ENCODE peak calls at places on chromosomes 5 and 9, in five cellular contexts. K, I, W, G and A are unnamed samples.

GRCh38 chr5:154273028-154273617 is 82.6 kb downstream of the GALNT10 start:
- DNase-seq in K (peak), I (no peak), W (no peak), G (peak), A (no peak)

GRCh38 chr5:116815081-116815480 is 240.5 kb upstream of the SEMA6A start:
- DNase-seq in K (no peak), I (no peak), W (no peak), G (no peak), A (no peak)

GRCh38 chr5:41637424-41637823 is 127.0 kb upstream of the PLCXD3 start:
- DNase-seq in K (no peak), I (no peak), W (no peak), G (no peak), A (no peak)

GRCh38 chr5:34674226-34674625 is 18.1 kb downstream of the RAI14 start:
- DNase-seq in K (no peak), I (no peak), W (no peak), G (no peak), A (no peak)

GRCh38 chr9:89052470-89053097 is 61.3 kb downstream of the S1PR3 start:
- DNase-seq in K (no peak), I (no peak), W (no peak), G (no peak), A (no peak)

GRCh38 chr5:170430871-170431437 is 41.8 kb upstream of the KCNMB1 start:
- DNase-seq in K (no peak), I (no peak), W (no peak), G (no peak), A (no peak)

GRCh38 chr9:38075272-38075671 is 6.2 kb upstream of the SHB start:
- DNase-seq in K (peak), I (no peak), W (no peak), G (no peak), A (no peak)

GRCh38 chr9:83598487-83598886 is 24.5 kb upstream of the IDNK start:
- DNase-seq in K (no peak), I (no peak), W (no peak), G (peak), A (no peak)

GRCh38 chr5:74167930-74168315 is 472.6 kb downstream of the ENC1 start:
- DNase-seq in K (no peak), I (no peak), W (no peak), G (no peak), A (no peak)

GRCh38 chr9:124940521-124940893 is 376 bp downstream of the GOLGA1 start:
- DNase-seq in K (no peak), I (no peak), W (no peak), G (no peak), A (no peak)

GRCh38 chr9:72977670-72978069 is 24.8 kb upstream of the ALDH1A1 start:
- DNase-seq in K (no peak), I (no peak), W (no peak), G (no peak), A (no peak)

GRCh38 chr5:90518666-90519065 is 10.7 kb downstream of the LYSMD3 start:
- DNase-seq in K (no peak), I (no peak), W (peak), G (no peak), A (no peak)

GRCh38 chr9:100427366-100428263 is 672 bp downstream of the MSANTD3 start:
- DNase-seq in K (peak), I (peak), W (peak), G (peak), A (peak)

GRCh38 chr5:82684659-82685058 is 392.5 kb downstream of the TMEM167A start:
- DNase-seq in K (no peak), I (no peak), W (no peak), G (no peak), A (no peak)

GRCh38 chr5:72494700-72495124 is 12.5 kb downstream of the ZNF366 start:
- DNase-seq in K (no peak), I (no peak), W (no peak), G (no peak), A (no peak)

GRCh38 chr5:80871541-80871961 is 88.6 kb upstream of the RASGRF2 start:
- DNase-seq in K (no peak), I (no peak), W (no peak), G (no peak), A (no peak)

GRCh38 chr5:138230981-138231589 is 18.0 kb upstream of the CDC23 start:
- DNase-seq in K (no peak), I (no peak), W (peak), G (peak), A (no peak)

GRCh38 chr5:125408582-125409069 is 662.2 kb upstream of the ZNF608 start:
- DNase-seq in K (peak), I (no peak), W (peak), G (peak), A (no peak)

GRCh38 chr5:133147815-133148634 is 96.2 kb downstream of the HSPA4 start:
- DNase-seq in K (no peak), I (no peak), W (no peak), G (no peak), A (peak)

GRCh38 chr5:174045470-174046025 is at the start of gene NSG2:
- DNase-seq in K (peak), I (no peak), W (peak), G (peak), A (peak)

GRCh38 chr5:54571462-54571861 is 53.9 kb downstream of the SNX18 start:
- DNase-seq in K (no peak), I (no peak), W (no peak), G (no peak), A (no peak)

GRCh38 chr9:121271368-121272351 is 3.7 kb downstream of the GSN start:
- DNase-seq in K (no peak), I (no peak), W (no peak), G (peak), A (no peak)

GRCh38 chr5:138903113-138903789 is 28.1 kb upstream of the LRRTM2 start:
- DNase-seq in K (no peak), I (no peak), W (peak), G (no peak), A (no peak)

GRCh38 chr9:134099123-134099761 is 31.4 kb upstream of the BRD3 start:
- DNase-seq in K (peak), I (peak), W (peak), G (peak), A (no peak)

GRCh38 chr5:35436441-35437057 is 181.1 kb upstream of the SPEF2 start:
- DNase-seq in K (peak), I (no peak), W (peak), G (peak), A (no peak)

GRCh38 chr9:68793605-68794343 is 88.7 kb downstream of the PIP5K1B start:
- DNase-seq in K (no peak), I (no peak), W (no peak), G (no peak), A (no peak)

GRCh38 chr9:120931278-120932085 is 4.9 kb upstream of the TRAF1 start:
- DNase-seq in K (peak), I (no peak), W (peak), G (peak), A (no peak)

GRCh38 chr5:38551020-38552017 is 5.1 kb downstream of the LIFR start:
- DNase-seq in K (no peak), I (peak), W (peak), G (peak), A (no peak)

GRCh38 chr5:4647056-4647455 is 493.1 kb upstream of the ADAMTS16 start:
- DNase-seq in K (no peak), I (no peak), W (no peak), G (no peak), A (no peak)

GRCh38 chr5:32551865-32552264 is 33.5 kb upstream of the SUB1 start:
- DNase-seq in K (no peak), I (no peak), W (no peak), G (no peak), A (no peak)

GRCh38 chr5:124902097-124902821 is 155.8 kb upstream of the ZNF608 start:
- DNase-seq in K (peak), I (no peak), W (peak), G (peak), A (no peak)

GRCh38 chr5:176665517-176665916 is 18.2 kb downstream of the TSPAN17 start:
- DNase-seq in K (no peak), I (no peak), W (no peak), G (no peak), A (no peak)

GRCh38 chr9:123434619-123435240 is 78.7 kb downstream of the CRB2 start:
- DNase-seq in K (peak), I (no peak), W (no peak), G (no peak), A (no peak)

GRCh38 chr9:4143951-4144717 is 155.7 kb downstream of the GLIS3 start:
- DNase-seq in K (no peak), I (no peak), W (no peak), G (no peak), A (no peak)

DNA sequence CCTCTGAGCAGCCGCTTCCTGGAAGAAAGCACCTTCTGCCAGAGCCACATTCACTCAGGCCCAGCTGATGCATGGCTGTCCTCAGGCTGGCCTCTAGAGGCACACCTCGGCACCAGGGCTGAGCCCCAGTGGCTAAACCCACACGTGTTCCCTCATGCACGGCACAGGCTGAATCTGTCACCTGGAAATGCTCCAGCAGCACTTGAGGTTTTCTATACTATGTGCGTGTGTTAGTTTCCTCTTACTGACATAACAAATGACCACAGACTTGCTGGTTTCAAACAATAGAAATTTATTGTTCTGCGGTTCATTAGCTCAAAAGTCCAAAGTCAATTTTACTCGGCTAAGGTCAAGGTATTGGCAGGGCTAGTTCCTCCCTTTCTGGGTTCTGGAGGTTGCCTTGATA is 141.4 kb downstream of the LRRC70 start:
- DNase-seq in K (no peak), I (no peak), W (peak), G (peak), A (no peak)
- TF ChIP-seq CTCF in K (no peak), I (no peak), W (no peak), G (no peak), A (no peak)

GRCh38 chr5:158640581-158640980 is 459.1 kb downstream of the EBF1 start:
- DNase-seq in K (no peak), I (no peak), W (no peak), G (no peak), A (no peak)
- TF ChIP-seq CTCF in K (no peak), I (no peak), W (no peak), G (no peak), A (no peak)

DNA sequence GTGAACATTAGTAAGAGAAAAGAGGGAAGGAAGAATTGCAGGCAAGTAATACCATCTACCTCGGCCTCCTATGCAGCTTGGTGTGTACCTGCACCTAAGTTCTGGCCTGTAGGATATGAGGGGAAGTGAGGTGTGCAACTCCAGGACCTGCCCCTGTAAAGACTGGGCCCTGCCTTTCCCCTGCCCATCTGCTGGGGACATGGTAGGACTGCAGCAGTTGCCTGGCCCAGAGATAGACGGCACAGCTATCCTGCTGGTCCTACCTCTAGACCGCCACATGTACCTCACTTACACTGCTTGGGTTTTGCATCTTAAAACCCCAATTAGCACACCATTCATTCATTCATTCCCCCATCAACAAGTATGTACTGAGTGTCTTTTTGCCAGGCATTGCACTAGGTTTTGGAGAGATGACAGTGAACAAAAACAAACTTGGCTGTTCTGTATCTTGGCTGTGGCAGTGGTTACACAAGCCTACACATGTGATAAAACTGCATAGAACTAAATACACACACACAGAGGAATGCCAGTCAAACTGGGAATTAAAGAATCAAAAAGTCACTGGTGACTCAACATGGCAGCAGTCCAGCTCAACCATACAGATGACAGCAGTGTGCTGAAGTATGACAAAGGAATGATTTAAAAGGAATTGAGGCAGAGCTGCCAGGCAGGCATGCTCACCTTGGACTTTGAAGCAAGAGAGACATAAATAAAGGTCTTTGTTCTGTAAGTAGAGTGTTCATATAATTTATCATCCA is 23.3 kb upstream of the MGAT1 start:
- DNase-seq in K (peak), I (no peak), W (peak), G (peak), A (no peak)
- TF ChIP-seq CTCF in K (no peak), I (no peak), W (no peak), G (no peak), A (no peak)

GRCh38 chr5:178793696-178794095 is 63.2 kb upstream of the ZNF354A start:
- DNase-seq in K (no peak), I (no peak), W (no peak), G (no peak), A (no peak)

GRCh38 chr5:178791976-178792375 is 61.5 kb upstream of the ZNF354A start:
- DNase-seq in K (no peak), I (no peak), W (no peak), G (no peak), A (no peak)

GRCh38 chr5:178794433-178794832 is 64.0 kb upstream of the ZNF354A start:
- DNase-seq in K (no peak), I (no peak), W (no peak), G (no peak), A (no peak)

GRCh38 chr5:178790371-178790770 is 59.9 kb upstream of the ZNF354A start:
- DNase-seq in K (no peak), I (no peak), W (no peak), G (no peak), A (no peak)

GRCh38 chr5:178793156-178793555 is 62.7 kb upstream of the ZNF354A start:
- DNase-seq in K (no peak), I (no peak), W (no peak), G (peak), A (no peak)
- TF ChIP-seq CTCF in K (no peak), I (peak), W (no peak), G (peak), A (no peak)

DNA sequence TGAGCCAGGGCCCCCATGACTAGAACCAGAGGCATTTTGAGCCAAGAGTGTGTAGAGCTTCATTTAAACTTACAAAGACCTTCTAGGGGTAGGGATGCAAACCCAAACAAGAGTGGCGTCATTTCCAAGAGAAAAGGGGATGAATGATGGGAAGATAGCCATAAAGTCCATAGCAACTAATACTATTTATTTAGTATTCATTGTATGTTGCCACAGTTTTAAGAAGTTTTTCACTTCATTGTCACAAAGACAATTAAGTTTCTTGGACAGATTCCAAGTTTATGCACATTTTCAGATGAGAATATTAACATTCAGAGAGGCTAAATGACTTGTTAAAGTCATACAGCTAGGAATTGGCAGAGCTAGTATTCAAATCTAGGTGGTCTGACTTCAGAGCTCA is 94.8 kb upstream of the PCSK1 start:
- DNase-seq in K (no peak), I (no peak), W (peak), G (no peak), A (no peak)
- TF ChIP-seq CTCF in K (no peak), I (no peak), W (no peak), G (no peak), A (no peak)

GRCh38 chr9:92029553-92029952 is 79.5 kb upstream of the ROR2 start:
- DNase-seq in K (no peak), I (no peak), W (no peak), G (no peak), A (no peak)
- TF ChIP-seq CTCF in K (no peak), I (no peak), W (no peak), G (no peak), A (peak)

DNA sequence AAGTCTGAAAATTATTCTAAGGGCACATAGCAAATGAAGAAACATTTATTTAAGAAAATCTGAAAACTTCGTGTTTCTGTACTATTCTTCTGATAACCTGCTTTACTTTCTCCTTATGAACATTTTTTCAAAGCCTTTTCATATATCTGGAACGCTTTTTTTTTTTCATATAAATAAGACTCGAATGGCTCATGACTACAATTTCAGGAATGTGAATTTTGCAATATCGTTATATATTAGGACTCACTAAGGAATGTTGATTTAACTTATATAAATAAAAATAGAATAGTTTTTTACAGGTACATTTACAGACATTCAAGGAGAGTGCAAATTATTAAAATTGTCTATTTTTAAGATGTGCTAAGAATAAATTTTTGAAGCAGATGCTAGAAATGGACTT is 42.9 kb downstream of the GPBP1 start:
- DNase-seq in K (no peak), I (no peak), W (no peak), G (no peak), A (no peak)
- TF ChIP-seq CTCF in K (no peak), I (no peak), W (no peak), G (no peak), A (no peak)

GRCh38 chr9:111711548-111711947 is 50.1 kb downstream of the GNG10 start:
- DNase-seq in K (no peak), I (no peak), W (no peak), G (no peak), A (no peak)
- TF ChIP-seq CTCF in K (no peak), I (no peak), W (no peak), G (no peak), A (no peak)